ENCODE peak calls at places on chromosomes 2 and 18, in nine cellular contexts. R is activated naive CD8-positive, alpha-beta T cell treated with anti-CD3 and anti-CD28 coated beads, Interleukin-2, amount 10 ng/mL, durations not matched to agents 7 days and 5 days; Q is foreskin melanocyte; X is MCF 10A; V is neural progenitor cell; I is GDM1; O is pons; H is A549; N is HepG2. U is an unnamed sample.

GRCh38 chr2:40658917-40659316 is 207.0 kb upstream of the SLC8A1 start:
- DNase-seq in R (no peak), Q (no peak), X (peak), V (peak), I (no peak), O (no peak), H (no peak), N (no peak), U (peak)

GRCh38 chr2:231557571-231558217 is 27.4 kb upstream of the NMUR1 start:
- DNase-seq in R (peak), Q (peak), X (peak), V (peak), I (peak), O (peak), H (peak), N (peak), U (peak)

GRCh38 chr2:129619471-129619870 is 360.0 kb upstream of the RAB6C start:
- DNase-seq in R (no peak), Q (no peak), X (peak), V (no peak), I (no peak), O (no peak), H (no peak), N (no peak), U (no peak)

GRCh38 chr2:63875143-63875542 is 33.4 kb downstream of the UGP2 start:
- DNase-seq in R (no peak), Q (peak), X (peak), V (no peak), I (no peak), O (peak), H (no peak), N (no peak), U (peak)

GRCh38 chr2:224221455-224221913 is 180.4 kb downstream of the FAM124B start:
- DNase-seq in R (no peak), Q (peak), X (peak), V (peak), I (no peak), O (no peak), H (peak), N (no peak), U (peak)

GRCh38 chr2:75099521-75099922 is 99.8 kb downstream of the TACR1 start:
- DNase-seq in R (no peak), Q (no peak), X (no peak), V (no peak), I (no peak), O (no peak), H (no peak), N (no peak), U (no peak)

GRCh38 chr2:145644820-145645302 is 1124.9 kb upstream of the ZEB2 start:
- DNase-seq in R (no peak), Q (peak), X (no peak), V (peak), I (no peak), O (no peak), H (no peak), N (no peak), U (no peak)

GRCh38 chr2:115084446-115084845 is 642.0 kb downstream of the DPP10 start:
- DNase-seq in R (no peak), Q (no peak), X (no peak), V (no peak), I (no peak), O (peak), H (no peak), N (no peak), U (no peak)

GRCh38 chr2:30738141-30738911 is 68.9 kb downstream of the CAPN13 start:
- DNase-seq in R (no peak), Q (no peak), X (no peak), V (no peak), I (no peak), O (no peak), H (no peak), N (no peak), U (no peak)

GRCh38 chr2:158174495-158174894 is 72.8 kb downstream of the UPP2 start:
- DNase-seq in R (no peak), Q (no peak), X (no peak), V (no peak), I (no peak), O (no peak), H (no peak), N (no peak), U (no peak)

GRCh38 chr18:50924372-50924771 is 43.5 kb upstream of the ELAC1 start:
- DNase-seq in R (no peak), Q (no peak), X (no peak), V (no peak), I (no peak), O (no peak), H (no peak), N (no peak), U (no peak)

GRCh38 chr2:226721541-226721940 is 78.1 kb downstream of the IRS1 start:
- DNase-seq in R (no peak), Q (no peak), X (no peak), V (no peak), I (no peak), O (no peak), H (no peak), N (no peak), U (no peak)

GRCh38 chr2:158031371-158031770 is 70.3 kb upstream of the UPP2 start:
- DNase-seq in R (no peak), Q (no peak), X (no peak), V (no peak), I (no peak), O (no peak), H (no peak), N (no peak), U (no peak)

GRCh38 chr18:60446821-60447220 is 74.2 kb upstream of the MC4R start:
- DNase-seq in R (no peak), Q (no peak), X (no peak), V (peak), I (no peak), O (no peak), H (no peak), N (no peak), U (no peak)

GRCh38 chr18:49486617-49486958 is 446 bp downstream of the C18orf32 start:
- DNase-seq in R (no peak), Q (no peak), X (no peak), V (peak), I (no peak), O (peak), H (no peak), N (no peak), U (no peak)

GRCh38 chr2:3142210-3142609 is 235.4 kb downstream of the EIPR1 start:
- DNase-seq in R (no peak), Q (no peak), X (no peak), V (no peak), I (no peak), O (no peak), H (no peak), N (no peak), U (no peak)

GRCh38 chr2:12819721-12820120 is 103.0 kb downstream of the TRIB2 start:
- DNase-seq in R (no peak), Q (no peak), X (peak), V (no peak), I (no peak), O (no peak), H (no peak), N (no peak), U (no peak)

GRCh38 chr2:208285853-208286252 is 19.8 kb downstream of the PIKFYVE start:
- DNase-seq in R (no peak), Q (no peak), X (no peak), V (no peak), I (no peak), O (no peak), H (no peak), N (no peak), U (no peak)

GRCh38 chr18:43192408-43192807 is 76.9 kb upstream of the RIT2 start:
- DNase-seq in R (no peak), Q (no peak), X (no peak), V (no peak), I (no peak), O (no peak), H (no peak), N (no peak), U (no peak)